ENCODE peak calls at places on chromosomes 11 and 22, in four cellular contexts. One of them, this sample, is unnamed.

GRCh38 chr11:69801513-69802335 is 17.5 kb downstream of the FGF3 start:
- DNase-seq in IMR-90: no peak
- DNase-seq in mesendoderm: peak
- DNase-seq in H1: peak
- DNase-seq in this sample: peak

GRCh38 chr22:39997939-39998726 is 3.4 kb downstream of the FAM83F start:
- DNase-seq in IMR-90: peak
- DNase-seq in H1: peak
- DNase-seq in mesendoderm: peak
- DNase-seq in this sample: peak

GRCh38 chr11:69370984-69371709 is 77.2 kb downstream of the MYEOV start:
- DNase-seq in H1: no peak
- DNase-seq in mesendoderm: no peak
- DNase-seq in IMR-90: no peak
- DNase-seq in this sample: peak

GRCh38 chr22:45919504-45920286 is 57.3 kb downstream of the WNT7B start:
- DNase-seq in H1: no peak
- DNase-seq in mesendoderm: no peak
- DNase-seq in IMR-90: no peak
- DNase-seq in this sample: no peak

GRCh38 chr11:81959341-81959740 is 774.3 kb downstream of the FAM181B start:
- DNase-seq in mesendoderm: peak
- DNase-seq in IMR-90: no peak
- DNase-seq in H1: no peak
- DNase-seq in this sample: peak

GRCh38 chr11:65555693-65556231 is 2.4 kb downstream of the LTBP3 start:
- DNase-seq in H1: no peak
- DNase-seq in mesendoderm: peak
- DNase-seq in IMR-90: peak
- DNase-seq in this sample: no peak

GRCh38 chr11:74925281-74925680 is 23.6 kb downstream of the XRRA1 start:
- DNase-seq in mesendoderm: no peak
- DNase-seq in IMR-90: peak
- DNase-seq in H1: no peak
- DNase-seq in this sample: no peak

GRCh38 chr22:45896153-45896951 is 80.6 kb downstream of the WNT7B start:
- DNase-seq in IMR-90: no peak
- DNase-seq in H1: peak
- DNase-seq in mesendoderm: peak
- DNase-seq in this sample: peak

GRCh38 chr11:83317757-83318548 is 31.8 kb upstream of the CCDC90B start:
- DNase-seq in mesendoderm: no peak
- DNase-seq in H1: no peak
- DNase-seq in IMR-90: no peak
- DNase-seq in this sample: no peak

GRCh38 chr22:20116376-20116950 is 559 bp downstream of the RANBP1 start:
- DNase-seq in IMR-90: no peak
- DNase-seq in mesendoderm: no peak
- DNase-seq in H1: no peak
- DNase-seq in this sample: no peak

DNA sequence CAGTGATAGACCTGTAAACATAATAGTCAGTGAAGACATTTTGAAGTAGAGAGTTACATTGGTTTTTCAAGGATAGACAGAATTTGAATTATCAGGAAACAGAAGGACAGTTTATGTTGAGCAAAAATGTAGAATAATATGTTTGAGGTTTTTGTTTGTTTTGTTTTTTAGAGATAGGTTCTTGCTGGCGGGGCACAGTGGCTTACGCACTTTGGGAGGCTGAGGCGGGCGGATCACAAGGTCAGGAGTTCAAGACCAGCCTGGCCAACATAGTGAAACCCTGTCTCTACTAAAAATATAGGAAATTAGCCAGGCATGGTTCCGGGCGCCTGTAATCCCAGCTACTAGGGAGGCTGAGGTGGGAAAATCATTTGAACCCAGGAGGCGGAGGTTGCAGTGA is 35.6 kb downstream of the BCL2L13 start:
- DNase-seq in IMR-90: no peak
- DNase-seq in H1: no peak
- DNase-seq in mesendoderm: no peak
- DNase-seq in this sample: no peak
- H3K56ac ChIP-seq in IMR-90: no peak
- H3K56ac ChIP-seq in H1: no peak
- H3K56ac ChIP-seq in mesendoderm: no peak
- H3K56ac ChIP-seq in this sample: no peak

DNA sequence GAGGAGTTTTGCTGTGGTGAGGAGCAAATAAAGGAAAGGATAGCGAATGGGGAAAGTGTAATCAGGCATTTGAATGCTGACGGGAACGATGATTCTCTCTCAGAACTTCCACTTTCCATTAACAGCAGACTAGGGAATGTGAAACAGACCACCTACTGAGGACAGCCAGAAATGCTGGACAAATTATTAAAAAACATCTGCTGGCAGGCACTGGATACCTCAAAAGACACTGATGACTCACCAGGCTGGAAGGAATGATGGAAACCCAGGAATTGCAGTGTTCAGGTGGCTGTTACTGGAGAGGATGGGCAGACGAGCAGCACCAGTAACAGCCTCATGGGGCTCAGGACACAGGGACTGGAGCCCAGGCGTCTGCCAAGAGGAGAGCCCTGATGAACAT is 33.4 kb downstream of the PLA2G6 start:
- DNase-seq in mesendoderm: peak
- DNase-seq in IMR-90: peak
- DNase-seq in H1: no peak
- DNase-seq in this sample: no peak
- H2BK5ac ChIP-seq in mesendoderm: no peak
- H2BK5ac ChIP-seq in IMR-90: no peak
- H2BK5ac ChIP-seq in H1: no peak
- H2BK5ac ChIP-seq in this sample: no peak

DNA sequence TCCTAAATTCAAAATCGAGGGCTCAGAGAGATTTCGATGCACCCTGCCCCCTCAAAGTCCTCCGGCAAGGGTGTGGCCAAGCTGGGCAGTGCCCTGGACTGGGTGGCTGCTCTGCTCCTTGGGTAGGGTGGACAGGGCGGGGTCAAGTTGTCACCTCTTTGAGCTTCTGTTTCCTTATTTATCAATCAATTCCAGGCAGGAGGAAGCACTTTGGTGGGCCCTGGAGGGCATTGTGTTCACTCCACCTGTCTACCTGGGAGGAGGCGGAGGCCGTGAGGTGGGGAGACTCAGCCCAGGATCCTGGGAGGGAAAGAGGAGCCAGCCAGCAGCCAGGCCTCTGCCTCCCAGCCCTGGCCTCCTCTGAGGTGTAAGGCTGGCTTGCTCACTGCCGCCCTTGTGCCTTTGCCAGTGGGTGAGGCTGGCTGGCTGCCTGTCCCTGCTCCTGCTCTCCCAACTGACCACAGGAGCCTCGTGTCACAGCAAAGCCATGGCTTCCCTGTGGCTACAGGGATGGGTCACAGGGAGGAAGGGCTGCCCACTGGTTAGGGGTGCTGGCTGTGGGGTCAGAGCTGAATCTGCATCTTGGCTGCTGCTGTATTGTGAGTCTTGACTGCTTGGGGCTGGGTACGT is 25.5 kb upstream of the SHISAL1 start:
- DNase-seq in H1: no peak
- DNase-seq in mesendoderm: no peak
- DNase-seq in IMR-90: no peak
- DNase-seq in this sample: no peak
- H3K56ac ChIP-seq in H1: no peak
- H3K56ac ChIP-seq in mesendoderm: no peak
- H3K56ac ChIP-seq in IMR-90: no peak
- H3K56ac ChIP-seq in this sample: no peak

GRCh38 chr22:29023172-29023796 is 38.3 kb downstream of the C22orf31 start:
- DNase-seq in H1: no peak
- DNase-seq in IMR-90: no peak
- DNase-seq in mesendoderm: no peak
- DNase-seq in this sample: no peak
- H2BK5ac ChIP-seq in H1: no peak
- H2BK5ac ChIP-seq in IMR-90: no peak
- H2BK5ac ChIP-seq in mesendoderm: no peak
- H2BK5ac ChIP-seq in this sample: no peak

DNA sequence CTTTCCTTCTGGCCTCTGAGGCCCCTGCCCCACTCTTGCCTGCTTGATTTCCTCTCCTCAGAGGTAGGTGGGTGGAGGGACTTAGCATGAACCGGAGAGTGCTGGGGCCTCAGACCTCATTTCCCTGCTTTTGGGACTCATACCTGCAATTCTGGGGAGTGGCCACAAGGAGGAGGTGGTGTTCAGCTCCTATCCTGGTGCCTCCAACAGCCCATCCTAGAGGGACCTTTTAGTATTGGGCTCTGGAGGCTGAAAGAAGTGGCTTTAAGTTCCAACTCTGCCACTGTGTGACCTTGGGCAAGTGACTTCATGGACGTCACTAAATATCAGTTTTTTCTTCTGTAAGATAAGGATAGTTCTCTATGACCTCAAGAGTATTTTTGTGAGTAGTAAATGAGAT is 98.6 kb downstream of the KIAA1671 start:
- DNase-seq in mesendoderm: peak
- DNase-seq in IMR-90: no peak
- DNase-seq in H1: peak
- DNase-seq in this sample: peak
- H3K56ac ChIP-seq in mesendoderm: no peak
- H3K56ac ChIP-seq in IMR-90: no peak
- H3K56ac ChIP-seq in H1: peak
- H3K56ac ChIP-seq in this sample: no peak

GRCh38 chr22:27609411-27610029 is 192.0 kb downstream of the MN1 start:
- DNase-seq in IMR-90: no peak
- DNase-seq in H1: no peak
- DNase-seq in mesendoderm: no peak
- DNase-seq in this sample: no peak
- H2BK5ac ChIP-seq in IMR-90: no peak
- H2BK5ac ChIP-seq in H1: no peak
- H2BK5ac ChIP-seq in mesendoderm: no peak
- H2BK5ac ChIP-seq in this sample: no peak

This sample was measured in H9.